ENCODE peak calls at places on chromosomes 2 and 18, in ten cellular contexts. H, N, D, X, Z, E, K, A, F and C are unnamed samples.

GRCh38 chr2:107719781-107720180 is 106.9 kb upstream of the RGPD4 start:
- DNase-seq in D (no peak), F (no peak), H (no peak), E (no peak), N (no peak), Z (no peak), K (no peak), A (no peak), X (no peak), C (no peak)

GRCh38 chr2:226798422-226799210 is 1.0 kb downstream of the IRS1 start:
- DNase-seq in F (no peak), Z (no peak), A (peak; percentile 59), H (peak; percentile 54), D (no peak), E (peak; percentile 68), N (peak; percentile 23), X (peak; percentile 59), K (no peak), C (no peak)

GRCh38 chr2:34241905-34242740 is 643.0 kb upstream of the FAM98A start:
- DNase-seq in A (no peak), N (no peak), X (no peak), D (no peak), K (no peak), Z (peak; percentile 58), H (no peak), E (no peak), F (no peak), C (no peak)

GRCh38 chr2:165371356-165371755 is 98.1 kb upstream of the CSRNP3 start:
- DNase-seq in E (no peak), A (no peak), N (no peak), Z (no peak), K (no peak), F (no peak), X (no peak), H (no peak), D (peak; percentile 23), C (no peak)

GRCh38 chr2:11933854-11934253 is 187.4 kb downstream of the LPIN1 start:
- DNase-seq in K (no peak), A (no peak), Z (no peak), E (no peak), X (peak; percentile 14), H (no peak), F (no peak), N (no peak), D (no peak), C (no peak)

GRCh38 chr2:129707800-129708199 is 271.7 kb upstream of the RAB6C start:
- DNase-seq in A (peak; percentile 1), Z (no peak), N (no peak), H (no peak), D (no peak), X (no peak), K (no peak), F (no peak), E (no peak), C (no peak)

GRCh38 chr2:213429516-213429915 is 145.3 kb downstream of the SPAG16 start:
- DNase-seq in F (peak; percentile 77), E (no peak), A (no peak), X (no peak), D (no peak), Z (no peak), N (no peak), K (no peak), H (no peak), C (no peak)

GRCh38 chr2:45755585-45756330 is 104.3 kb downstream of the PRKCE start:
- DNase-seq in H (no peak), A (peak; percentile 86), Z (no peak), F (no peak), E (peak; percentile 65), K (no peak), D (no peak), N (no peak), X (no peak), C (no peak)

GRCh38 chr18:40041951-40042350 is 1913.1 kb upstream of the PIK3C3 start:
- DNase-seq in K (no peak), N (no peak), H (no peak), A (no peak), D (no peak), F (no peak), X (no peak), Z (no peak), E (no peak), C (no peak)

GRCh38 chr18:32422978-32423740 is 47.5 kb downstream of the GAREM1 start:
- DNase-seq in E (no peak), Z (no peak), A (no peak), K (no peak), H (no peak), N (no peak), F (no peak), X (no peak), D (no peak), C (no peak)

GRCh38 chr2:37459095-37459981 is 114.9 kb downstream of the QPCT start:
- DNase-seq in H (peak; percentile 16), E (peak; percentile 82), K (no peak), N (no peak), Z (no peak), F (peak; percentile 81), A (peak; percentile 27), D (peak; percentile 40), X (no peak), C (no peak)

GRCh38 chr2:10591207-10591606 is 98.6 kb downstream of the NOL10 start:
- DNase-seq in N (no peak), H (no peak), F (no peak), K (no peak), E (peak; percentile 53), X (no peak), A (no peak), D (no peak), Z (no peak), C (no peak)

GRCh38 chr18:48228301-48228715 is 180.9 kb downstream of the ZBTB7C start:
- DNase-seq in K (no peak), E (peak; percentile 17), N (no peak), A (no peak), Z (no peak), X (no peak), D (no peak), F (peak; percentile 8), H (no peak), C (no peak)

GRCh38 chr18:49811151-49811938 is 2.0 kb downstream of the ACAA2 start:
- DNase-seq in D (no peak), Z (no peak), H (no peak), A (no peak), K (no peak), N (no peak), X (no peak), E (no peak), F (no peak), C (no peak)

GRCh38 chr2:224085811-224086210 is 46.7 kb upstream of the SERPINE2 start:
- DNase-seq in A (no peak), N (no peak), Z (no peak), F (no peak), K (no peak), X (no peak), H (no peak), D (no peak), E (no peak), C (no peak)

GRCh38 chr2:17583646-17584045 is 43.1 kb downstream of the VSNL1 start:
- DNase-seq in Z (no peak), H (no peak), K (no peak), A (no peak), D (no peak), F (peak; percentile 79), N (no peak), X (no peak), E (peak; percentile 12), C (no peak)

GRCh38 chr2:219542931-219543595 is 546 bp downstream of the CHPF start:
- DNase-seq in K (no peak), F (no peak), N (no peak), X (no peak), A (peak; percentile 71), H (no peak), Z (no peak), D (peak; percentile 68), E (peak; percentile 31), C (no peak)

GRCh38 chr2:216404010-216404618 is 8.2 kb upstream of the SMARCAL1 start:
- DNase-seq in D (peak; percentile 66), E (peak; percentile 50), Z (no peak), X (no peak), F (peak; percentile 30), H (peak; percentile 51), N (peak; percentile 31), K (no peak), A (peak; percentile 68), C (no peak)

GRCh38 chr2:201432038-201432437 is 19.2 kb downstream of the TRAK2 start:
- DNase-seq in X (no peak), A (peak; percentile 31), E (peak; percentile 22), K (no peak), D (no peak), N (no peak), H (peak; percentile 39), F (peak; percentile 83), Z (no peak), C (no peak)

GRCh38 chr2:134855709-134856108 is 17.3 kb downstream of the ACMSD start:
- DNase-seq in D (no peak), X (no peak), F (no peak), E (no peak), A (no peak), Z (no peak), H (no peak), K (no peak), N (no peak), C (no peak)

GRCh38 chr2:100623033-100623715 is 60.4 kb downstream of the PDCL3 start:
- DNase-seq in Z (no peak), H (no peak), A (no peak), D (no peak), E (no peak), X (no peak), F (no peak), N (no peak), K (no peak), C (no peak)

GRCh38 chr2:239092571-239093294 is 244.8 kb downstream of the TWIST2 start:
- DNase-seq in K (no peak), Z (no peak), E (no peak), N (no peak), X (no peak), A (no peak), D (no peak), F (no peak), H (no peak), C (no peak)